ENCODE peak calls at places on chromosomes 3 and 15, in five cellular contexts. E is cardiac fibroblast, D is kidney, M is AG04450, G is AG09309. V is an unnamed sample.
A peak's percentile ranks its signal among the peaks of the same experiment; 100 is the strongest.

GRCh38 chr3:51099794-51100542 is 285.1 kb upstream of the MANF start:
- DNase-seq in E (peak; percentile 71), D (no peak), M (peak; percentile 18), G (peak; percentile 20), V (peak; percentile 37)

GRCh38 chr3:54427951-54428871 is 305.9 kb downstream of the CACNA2D3 start:
- DNase-seq in E (peak; percentile 82), D (no peak), M (peak; percentile 59), G (peak; percentile 75), V (peak; percentile 88)

GRCh38 chr3:172129868-172130751 is 90.7 kb downstream of the FNDC3B start:
- DNase-seq in E (peak; percentile 99), D (peak; percentile 94), M (peak; percentile 96), G (peak; percentile 98), V (peak; percentile 98)

GRCh38 chr3:42117175-42118008 is 26.2 kb downstream of the TRAK1 start:
- DNase-seq in E (peak; percentile 55), D (no peak), M (no peak), G (no peak), V (no peak)

GRCh38 chr3:16686679-16687078 is 81.5 kb upstream of the DAZL start:
- DNase-seq in E (no peak), D (no peak), M (no peak), G (no peak), V (no peak)

GRCh38 chr3:60708191-60708975 is 542.9 kb downstream of the FHIT start:
- DNase-seq in E (peak; percentile 41), D (no peak), M (peak; percentile 63), G (no peak), V (peak; percentile 94)

GRCh38 chr3:134018406-134018805 is 11.3 kb downstream of the SLCO2A1 start:
- DNase-seq in E (peak; percentile 68), D (no peak), M (no peak), G (no peak), V (no peak)

GRCh38 chr3:120102674-120103073 is 8.4 kb upstream of the GSK3B start:
- DNase-seq in E (no peak), D (no peak), M (no peak), G (no peak), V (no peak)

GRCh38 chr15:65344214-65344908 is 33.4 kb downstream of the IGDCC3 start:
- DNase-seq in E (no peak), D (peak; percentile 49), M (no peak), G (no peak), V (no peak)

GRCh38 chr3:194711913-194712312 is 26.2 kb downstream of the FAM43A start:
- DNase-seq in E (peak; percentile 94), D (no peak), M (peak; percentile 68), G (peak; percentile 89), V (peak; percentile 93)

GRCh38 chr3:2765002-2765579 is 345.1 kb downstream of the IL5RA start:
- DNase-seq in E (no peak), D (no peak), M (no peak), G (no peak), V (no peak)

GRCh38 chr15:61653110-61653509 is 407.1 kb downstream of the VPS13C start:
- DNase-seq in E (no peak), D (no peak), M (no peak), G (no peak), V (no peak)

GRCh38 chr3:65344444-65344843 is 656.6 kb upstream of the ADAMTS9 start:
- DNase-seq in E (no peak), D (no peak), M (no peak), G (no peak), V (no peak)

GRCh38 chr3:15420871-15421270 is 6.5 kb downstream of the METTL6 start:
- DNase-seq in E (no peak), D (no peak), M (no peak), G (no peak), V (no peak)

GRCh38 chr3:71121429-71122167 is 461.9 kb downstream of the FOXP1 start:
- DNase-seq in E (no peak), D (no peak), M (no peak), G (no peak), V (no peak)

GRCh38 chr3:163632677-163633076 is 1445.6 kb downstream of the SI start:
- DNase-seq in E (no peak), D (no peak), M (no peak), G (no peak), V (no peak)
- H3K4me3 ChIP-seq in E (no peak overlapping the region), D (no peak overlapping the region), M (no peak overlapping the region), G (no peak overlapping the region), V (no peak overlapping the region)

GRCh38 chr15:84929795-84930371 is 45.4 kb downstream of the SLC28A1 start:
- DNase-seq in E (peak; percentile 33), D (peak; percentile 90), M (no peak), G (no peak), V (peak; percentile 38)

GRCh38 chr15:84938726-84939125 is 42.9 kb upstream of the PDE8A start:
- DNase-seq in E (no peak), D (no peak), M (no peak), G (no peak), V (no peak)

GRCh38 chr15:84937144-84937543 is 44.5 kb upstream of the PDE8A start:
- DNase-seq in E (no peak), D (no peak), M (no peak), G (no peak), V (no peak)

GRCh38 chr15:84940399-84940798 is 41.3 kb upstream of the PDE8A start:
- DNase-seq in E (no peak), D (no peak), M (no peak), G (no peak), V (no peak)

DNA sequence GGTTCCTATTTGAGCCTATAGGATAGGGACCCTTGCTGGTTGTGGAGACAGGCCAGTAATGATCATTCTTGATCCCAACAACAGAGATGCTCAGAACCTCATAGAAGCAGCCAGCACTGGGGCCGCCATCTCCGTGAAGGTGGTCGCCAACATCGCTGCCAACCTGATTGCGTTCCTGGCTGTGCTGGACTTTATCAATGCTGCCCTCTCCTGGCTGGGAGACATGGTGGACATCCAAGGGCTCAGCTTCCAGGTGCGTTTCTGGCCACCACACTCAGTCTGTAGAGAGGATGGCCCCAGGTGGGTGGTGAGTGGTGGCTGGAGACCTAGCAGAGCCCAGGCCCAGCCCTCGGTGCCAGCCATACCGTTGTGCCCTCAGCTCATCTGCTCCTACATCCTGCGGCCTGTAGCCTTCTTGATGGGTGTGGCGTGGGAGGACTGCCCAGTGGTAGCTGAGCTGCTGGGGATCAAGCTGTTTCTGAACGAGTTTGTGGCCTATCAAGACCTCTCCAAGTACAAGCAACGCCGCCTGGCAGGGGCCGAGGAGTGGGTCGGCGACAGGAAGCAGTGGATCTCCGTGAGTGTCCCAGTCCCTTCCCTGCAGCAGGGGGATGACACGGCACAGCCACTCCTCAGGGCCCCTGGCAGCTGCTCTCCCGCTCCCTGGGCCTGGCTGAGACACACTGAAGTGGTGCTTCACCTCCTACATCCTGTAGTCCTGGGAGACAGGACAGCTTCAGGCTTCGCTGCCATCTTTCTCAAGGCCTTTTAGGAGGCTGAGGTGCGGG is 46.5 kb upstream of the PDE8A start:
- DNase-seq in E (no peak), D (no peak), M (no peak), G (no peak), V (no peak)
- TF ChIP-seq CTCF in E (peak; percentile 21), D (no peak), M (no peak), G (peak; percentile 31), V (no peak)

GRCh38 chr3:108130247-108130646 is 39.4 kb upstream of the CD47 start:
- DNase-seq in E (no peak), D (no peak), M (no peak), G (no peak), V (no peak)

GRCh38 chr3:108131795-108132134 is 40.9 kb upstream of the CD47 start:
- DNase-seq in E (no peak), D (no peak), M (no peak), G (no peak), V (no peak)

GRCh38 chr3:108132727-108133373 is 42.0 kb upstream of the CD47 start:
- DNase-seq in E (no peak), D (no peak), M (peak; percentile 36), G (no peak), V (peak; percentile 13)

GRCh38 chr3:108130705-108131104 is 39.9 kb upstream of the CD47 start:
- DNase-seq in E (no peak), D (no peak), M (no peak), G (no peak), V (no peak)

GRCh38 chr3:108131105-108131794 is 40.4 kb upstream of the CD47 start:
- DNase-seq in E (peak; percentile 62), D (no peak), M (peak; percentile 70), G (peak; percentile 71), V (peak; percentile 51)
- H3K4me3 ChIP-seq in E (no peak overlapping the region), D (no peak overlapping the region), M (no peak overlapping the region), G (no peak overlapping the region), V (no peak overlapping the region)

GRCh38 chr3:56556908-56557814 is at the start of gene CCDC66:
- DNase-seq in E (peak; percentile 97), D (peak; percentile 98), M (peak; percentile 82), G (peak; percentile 68), V (peak; percentile 76)

DNA sequence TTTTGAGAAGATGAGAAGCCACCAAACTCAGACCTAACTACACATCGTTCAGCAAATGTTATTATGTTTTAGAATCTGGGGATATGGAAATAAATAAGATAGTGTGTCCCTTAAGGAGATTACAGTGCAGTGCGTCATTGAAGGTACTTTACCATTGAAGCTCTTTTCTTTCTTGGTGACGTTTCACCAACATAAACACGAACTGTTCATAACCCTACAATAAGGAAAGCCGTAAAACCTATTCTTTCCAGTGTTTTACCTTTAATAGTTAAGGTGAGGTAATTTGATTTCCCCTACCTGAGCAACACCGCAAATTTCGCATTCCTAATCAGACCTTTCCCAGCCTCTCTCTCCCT is 818 bp downstream of the CCDC66 start:
- DNase-seq in E (no peak), D (no peak), M (no peak), G (no peak), V (no peak)
- TF ChIP-seq CTCF in E (no peak), D (no peak), M (no peak), G (no peak), V (no peak)

GRCh38 chr3:192514754-192515660 is 212.3 kb downstream of the FGF12 start:
- DNase-seq in E (no peak), D (peak; percentile 65), M (no peak), G (no peak), V (no peak)
- H3K4me3 ChIP-seq in E (peak overlapping the region; percentile 36), D (peak overlapping the region; percentile 20), M (no peak overlapping the region), G (no peak overlapping the region), V (peak overlapping the region; percentile 35)